ENCODE peak calls at places on chromosomes 6 and 20, in nine cellular contexts. G is CD14-positive monocyte; U is Right ventricle myocardium superior; V is naive B cell; R is kidney tubule cell; O is EL; W is adipocyte; E is stimulated activated naive CD8-positive, alpha-beta T cell treated with anti-CD3 and anti-CD28 coated beads, Interleukin-15, Interleukin-2, amounts not matched to agents 100 U/mL and 50 U/mL, for 24 hours; A is neuronal stem cell. P is an unnamed sample.

GRCh38 chr20:34979366-34980153 is 23.9 kb downstream of the MYH7B start:
- DNase-seq in G (no peak), R (no peak), V (no peak), W (no peak), O (no peak), E (peak), A (no peak), U (peak), P (no peak)

GRCh38 chr6:14000901-14001300 is 76.1 kb downstream of the RNF182 start:
- DNase-seq in R (no peak), O (no peak), V (no peak), W (no peak), E (no peak), U (no peak), A (no peak), G (no peak), P (no peak)

GRCh38 chr20:57680934-57681914 is 28.6 kb downstream of the PMEPA1 start:
- DNase-seq in W (no peak), G (no peak), U (no peak), A (no peak), R (no peak), O (no peak), E (peak), V (peak), P (no peak)

GRCh38 chr6:134437376-134437775 is 119.5 kb upstream of the SGK1 start:
- DNase-seq in W (no peak), U (no peak), E (peak), V (no peak), R (peak), G (peak), O (peak), A (no peak), P (no peak)

GRCh38 chr20:61994546-61994945 is 71.1 kb downstream of the TAF4 start:
- DNase-seq in G (no peak), U (no peak), V (no peak), R (no peak), W (no peak), O (no peak), A (no peak), E (no peak), P (no peak)

GRCh38 chr20:10636326-10636818 is 37.4 kb downstream of the JAG1 start:
- DNase-seq in V (no peak), U (no peak), O (peak), G (no peak), A (no peak), R (no peak), E (no peak), W (peak), P (no peak)

GRCh38 chr6:38522322-38522721 is 117.4 kb downstream of the BTBD9 start:
- DNase-seq in V (no peak), E (no peak), W (peak), O (no peak), G (no peak), R (no peak), A (no peak), U (no peak), P (peak)

GRCh38 chr20:21693322-21693721 is 12.1 kb upstream of the PAX1 start:
- DNase-seq in R (peak), E (no peak), U (no peak), O (no peak), A (no peak), W (no peak), V (no peak), G (no peak), P (no peak)

GRCh38 chr6:105135907-105136432 is 43.8 kb downstream of the POPDC3 start:
- DNase-seq in A (no peak), U (no peak), R (no peak), G (no peak), V (no peak), W (peak), O (peak), E (no peak), P (no peak)

GRCh38 chr6:36616888-36617521 is 22.8 kb downstream of the SRSF3 start:
- DNase-seq in A (no peak), U (peak), V (no peak), E (no peak), R (peak), O (peak), G (peak), W (peak), P (no peak)

GRCh38 chr6:117536317-117536716 is 53.8 kb downstream of the DCBLD1 start:
- DNase-seq in O (no peak), R (no peak), V (no peak), G (no peak), E (no peak), W (peak), U (no peak), A (no peak), P (no peak)

GRCh38 chr6:28710466-28711191 is 184.9 kb downstream of the GPX5 start:
- DNase-seq in V (no peak), U (no peak), A (no peak), R (peak), W (peak), G (no peak), E (peak), O (peak), P (no peak)

GRCh38 chr6:147664092-147664491 is 155.6 kb downstream of the SAMD5 start:
- DNase-seq in U (no peak), G (no peak), W (no peak), V (no peak), O (no peak), R (no peak), E (no peak), A (no peak), P (no peak)

GRCh38 chr20:47854687-47855212 is 69.5 kb upstream of the SULF2 start:
- DNase-seq in O (peak), U (no peak), E (no peak), G (no peak), V (no peak), A (no peak), R (peak), W (peak), P (no peak)

GRCh38 chr6:154345811-154346210 is 10.8 kb downstream of the IPCEF1 start:
- DNase-seq in G (no peak), A (no peak), U (no peak), R (no peak), W (no peak), O (no peak), V (no peak), E (no peak), P (no peak)

GRCh38 chr20:54257090-54257816 is 49.4 kb downstream of the PFDN4 start:
- DNase-seq in V (no peak), G (no peak), E (no peak), U (no peak), R (peak), W (peak), A (no peak), O (peak), P (peak)

P was measured in uterus.